ENCODE peak calls at places on chromosomes 16 and 17, in four cellular contexts. M is LHCN-M2, W is HEK293T, L is pancreas. O is an unnamed sample.

GRCh38 chr16:65274576-65274975 is 152.7 kb upstream of the CDH11 start:
- DNase-seq in M (no peak), W (no peak), L (no peak), O (no peak)

GRCh38 chr17:75124819-75125162 is 6.8 kb downstream of the NT5C start:
- DNase-seq in M (no peak), W (no peak), L (no peak), O (no peak)

GRCh38 chr17:49630113-49630900 is 47.6 kb downstream of the SPOP start:
- DNase-seq in M (no peak), W (no peak), L (no peak), O (no peak)

GRCh38 chr16:11099672-11100195 is 155.4 kb downstream of the CLEC16A start:
- DNase-seq in M (no peak), W (no peak), L (no peak), O (no peak)

GRCh38 chr17:1916339-1916738 is 86.5 kb downstream of the RPA1 start:
- DNase-seq in M (no peak), W (no peak), L (no peak), O (no peak)

GRCh38 chr16:6684076-6684673 is 648.5 kb upstream of the RBFOX1 start:
- DNase-seq in M (no peak), W (peak), L (no peak), O (no peak)

GRCh38 chr16:1510941-1511351 is 17.8 kb downstream of the TELO2 start:
- DNase-seq in M (no peak), W (no peak), L (no peak), O (no peak)

GRCh38 chr16:11570796-11571195 is 15.9 kb downstream of the LITAF start:
- DNase-seq in M (no peak), W (no peak), L (no peak), O (no peak)

GRCh38 chr16:68510775-68511174 is 28.3 kb upstream of the ZFP90 start:
- DNase-seq in M (no peak), W (no peak), L (no peak), O (no peak)

GRCh38 chr17:39737761-39738567 is at the start of gene GRB7:
- DNase-seq in M (no peak), W (no peak), L (peak), O (no peak)

GRCh38 chr16:85027968-85028637 is 508 bp downstream of the KIAA0513 start:
- DNase-seq in M (no peak), W (no peak), L (peak), O (no peak)

GRCh38 chr17:75601057-75601987 is 13.7 kb downstream of the MYO15B start:
- DNase-seq in M (peak), W (peak), L (peak), O (no peak)

GRCh38 chr17:17567631-17568030 is 23.9 kb downstream of the PEMT start:
- DNase-seq in M (no peak), W (no peak), L (peak), O (no peak)

GRCh38 chr16:74224828-74225227 is 71.8 kb upstream of the PSMD7 start:
- DNase-seq in M (peak), W (no peak), L (no peak), O (peak)

GRCh38 chr17:72426948-72427760 is 306.3 kb downstream of the SOX9 start:
- DNase-seq in M (no peak), W (no peak), L (no peak), O (no peak)

GRCh38 chr17:57609878-57610270 is 135.2 kb downstream of the CCDC182 start:
- DNase-seq in M (no peak), W (no peak), L (no peak), O (no peak)

GRCh38 chr17:74543891-74544760 is 1.8 kb downstream of the CD300C start:
- DNase-seq in M (no peak), W (no peak), L (no peak), O (no peak)

GRCh38 chr17:16887523-16888095 is 84.3 kb downstream of the TNFRSF13B start:
- DNase-seq in M (no peak), W (no peak), L (no peak), O (no peak)

GRCh38 chr17:64331946-64332493 is 58.6 kb downstream of the PECAM1 start:
- DNase-seq in M (no peak), W (no peak), L (no peak), O (no peak)

GRCh38 chr16:30786115-30786935 is 680 bp downstream of the ZNF629 start:
- DNase-seq in M (peak), W (peak), L (no peak), O (no peak)

GRCh38 chr17:77792626-77793025 is 165.9 kb upstream of the TNRC6C start:
- DNase-seq in M (no peak), W (no peak), L (no peak), O (no peak)

GRCh38 chr17:43378766-43379165 is 20.0 kb upstream of the ARL4D start:
- DNase-seq in M (no peak), W (no peak), L (no peak), O (no peak)

GRCh38 chr17:77728022-77728671 is 230.4 kb upstream of the TNRC6C start:
- DNase-seq in M (peak), W (no peak), L (no peak), O (no peak)

GRCh38 chr17:19996086-19996485 is 13.1 kb upstream of the SPECC1 start:
- DNase-seq in M (no peak), W (no peak), L (no peak), O (no peak)

GRCh38 chr16:22220076-22220453 is 14.0 kb downstream of the EEF2K start:
- DNase-seq in M (peak), W (no peak), L (no peak), O (no peak)

GRCh38 chr16:2019919-2020831 is 590 bp downstream of the NPW start:
- DNase-seq in M (no peak), W (no peak), L (no peak), O (no peak)

GRCh38 chr16:1071009-1071408 is 1.5 kb upstream of the SSTR5 start:
- DNase-seq in M (no peak), W (no peak), L (no peak), O (no peak)

GRCh38 chr16:49596119-49596518 is 222.5 kb downstream of the C16orf78 start:
- DNase-seq in M (peak), W (no peak), L (no peak), O (no peak)

GRCh38 chr17:40071720-40072480 is 9.1 kb downstream of the THRA start:
- DNase-seq in M (peak), W (no peak), L (peak), O (no peak)

O was measured in pulmonary artery endothelial cell.